ENCODE peak calls at places on chromosomes 11 and 22, in nine cellular contexts. One of them, this sample, is unnamed.

GRCh38 chr22:27879923-27880322 is 39.1 kb downstream of the PITPNB start:
- DNase-seq in stomach: no peak
- DNase-seq in GM23338: peak; percentile 79
- DNase-seq in HepG2: peak; percentile 56
- DNase-seq in sigmoid colon: no peak
- DNase-seq in H1: no peak
- DNase-seq in GM12891: no peak
- DNase-seq in Panc1: no peak
- DNase-seq in suprapubic skin: no peak
- DNase-seq in this sample: no peak

GRCh38 chr22:50062509-50063135 is 4.5 kb upstream of the TTLL8 start:
- DNase-seq in H1: no peak
- DNase-seq in GM12891: no peak
- DNase-seq in HepG2: no peak
- DNase-seq in suprapubic skin: no peak
- DNase-seq in stomach: no peak
- DNase-seq in GM23338: no peak
- DNase-seq in Panc1: no peak
- DNase-seq in sigmoid colon: no peak
- DNase-seq in this sample: no peak

GRCh38 chr22:48800036-48800885 is 1027.4 kb downstream of the BRD1 start:
- DNase-seq in suprapubic skin: peak; percentile 75
- DNase-seq in stomach: no peak
- DNase-seq in Panc1: no peak
- DNase-seq in H1: no peak
- DNase-seq in sigmoid colon: no peak
- DNase-seq in HepG2: no peak
- DNase-seq in GM12891: no peak
- DNase-seq in GM23338: no peak
- DNase-seq in this sample: peak; percentile 61

GRCh38 chr11:19087658-19088057 is 27.1 kb upstream of the MRGPRX2 start:
- DNase-seq in GM23338: no peak
- DNase-seq in stomach: no peak
- DNase-seq in sigmoid colon: no peak
- DNase-seq in Panc1: no peak
- DNase-seq in suprapubic skin: no peak
- DNase-seq in HepG2: no peak
- DNase-seq in GM12891: no peak
- DNase-seq in H1: no peak
- DNase-seq in this sample: no peak

GRCh38 chr22:19522190-19522880 is 1.9 kb downstream of the CLDN5 start:
- DNase-seq in GM12891: no peak
- DNase-seq in GM23338: no peak
- DNase-seq in Panc1: no peak
- DNase-seq in HepG2: no peak
- DNase-seq in H1: no peak
- DNase-seq in stomach: no peak
- DNase-seq in suprapubic skin: peak; percentile 75
- DNase-seq in sigmoid colon: no peak
- DNase-seq in this sample: no peak

GRCh38 chr22:17121235-17122195 is at the start of gene TMEM121B:
- DNase-seq in HepG2: no peak
- DNase-seq in stomach: peak; percentile 50
- DNase-seq in H1: peak; percentile 68
- DNase-seq in GM23338: peak; percentile 98
- DNase-seq in Panc1: no peak
- DNase-seq in sigmoid colon: peak; percentile 76
- DNase-seq in suprapubic skin: no peak
- DNase-seq in GM12891: peak; percentile 46
- DNase-seq in this sample: peak; percentile 86

GRCh38 chr11:20031155-20032001 is 128.9 kb downstream of the DBX1 start:
- DNase-seq in Panc1: no peak
- DNase-seq in stomach: no peak
- DNase-seq in GM23338: peak; percentile 62
- DNase-seq in H1: no peak
- DNase-seq in GM12891: no peak
- DNase-seq in HepG2: peak; percentile 87
- DNase-seq in suprapubic skin: no peak
- DNase-seq in sigmoid colon: no peak
- DNase-seq in this sample: no peak

GRCh38 chr22:45441158-45441557 is 27.7 kb downstream of the RIBC2 start:
- DNase-seq in GM12891: peak; percentile 41
- DNase-seq in stomach: peak; percentile 35
- DNase-seq in suprapubic skin: no peak
- DNase-seq in sigmoid colon: peak; percentile 84
- DNase-seq in HepG2: peak; percentile 71
- DNase-seq in GM23338: peak; percentile 77
- DNase-seq in H1: no peak
- DNase-seq in Panc1: peak; percentile 17
- DNase-seq in this sample: no peak

GRCh38 chr22:44394246-44395115 is 81.7 kb upstream of the SHISAL1 start:
- DNase-seq in HepG2: no peak
- DNase-seq in stomach: no peak
- DNase-seq in GM12891: no peak
- DNase-seq in H1: no peak
- DNase-seq in suprapubic skin: peak; percentile 70
- DNase-seq in GM23338: no peak
- DNase-seq in sigmoid colon: peak; percentile 11
- DNase-seq in Panc1: no peak
- DNase-seq in this sample: peak; percentile 49

GRCh38 chr11:62445314-62445740 is 26.5 kb downstream of the SCGB1A1 start:
- DNase-seq in suprapubic skin: no peak
- DNase-seq in GM23338: no peak
- DNase-seq in HepG2: no peak
- DNase-seq in H1: no peak
- DNase-seq in stomach: peak; percentile 53
- DNase-seq in GM12891: no peak
- DNase-seq in Panc1: no peak
- DNase-seq in sigmoid colon: peak; percentile 91
- DNase-seq in this sample: no peak

GRCh38 chr22:43151251-43152000 is at the start of gene TSPO:
- DNase-seq in GM12891: no peak
- DNase-seq in sigmoid colon: peak; percentile 90
- DNase-seq in HepG2: no peak
- DNase-seq in H1: no peak
- DNase-seq in stomach: peak; percentile 86
- DNase-seq in GM23338: peak; percentile 57
- DNase-seq in suprapubic skin: peak; percentile 88
- DNase-seq in Panc1: no peak
- DNase-seq in this sample: peak; percentile 95

GRCh38 chr11:86641537-86642270 is 30.7 kb downstream of the ME3 start:
- DNase-seq in Panc1: no peak
- DNase-seq in HepG2: no peak
- DNase-seq in GM12891: no peak
- DNase-seq in suprapubic skin: no peak
- DNase-seq in stomach: no peak
- DNase-seq in GM23338: no peak
- DNase-seq in sigmoid colon: no peak
- DNase-seq in H1: no peak
- DNase-seq in this sample: no peak

GRCh38 chr11:5767056-5767455 is 13.0 kb downstream of the OR52N4 start:
- DNase-seq in HepG2: no peak
- DNase-seq in GM12891: no peak
- DNase-seq in stomach: no peak
- DNase-seq in H1: no peak
- DNase-seq in suprapubic skin: no peak
- DNase-seq in Panc1: no peak
- DNase-seq in GM23338: no peak
- DNase-seq in sigmoid colon: no peak
- DNase-seq in this sample: no peak

GRCh38 chr11:134677338-134677948 is 265.4 kb upstream of the B3GAT1 start:
- DNase-seq in GM12891: no peak
- DNase-seq in suprapubic skin: peak; percentile 37
- DNase-seq in stomach: no peak
- DNase-seq in sigmoid colon: peak; percentile 46
- DNase-seq in Panc1: no peak
- DNase-seq in HepG2: no peak
- DNase-seq in H1: no peak
- DNase-seq in GM23338: no peak
- DNase-seq in this sample: peak; percentile 40

GRCh38 chr22:32205974-32206773 is 1.3 kb upstream of the RFPL2 start:
- DNase-seq in HepG2: no peak
- DNase-seq in H1: no peak
- DNase-seq in Panc1: no peak
- DNase-seq in sigmoid colon: no peak
- DNase-seq in GM23338: peak; percentile 60
- DNase-seq in stomach: no peak
- DNase-seq in suprapubic skin: no peak
- DNase-seq in GM12891: no peak
- DNase-seq in this sample: no peak

GRCh38 chr22:32203181-32204105 is 1.4 kb downstream of the RFPL2 start:
- DNase-seq in GM12891: no peak
- DNase-seq in H1: no peak
- DNase-seq in Panc1: no peak
- DNase-seq in suprapubic skin: no peak
- DNase-seq in sigmoid colon: no peak
- DNase-seq in HepG2: no peak
- DNase-seq in stomach: no peak
- DNase-seq in GM23338: peak; percentile 39
- DNase-seq in this sample: no peak

GRCh38 chr22:32206774-32207758 is 2.2 kb upstream of the RFPL2 start:
- DNase-seq in Panc1: peak; percentile 27
- DNase-seq in GM12891: no peak
- DNase-seq in stomach: peak; percentile 51
- DNase-seq in H1: no peak
- DNase-seq in suprapubic skin: no peak
- DNase-seq in HepG2: peak; percentile 41
- DNase-seq in sigmoid colon: no peak
- DNase-seq in GM23338: peak; percentile 86
- DNase-seq in this sample: peak; percentile 76

GRCh38 chr22:32204211-32204855 is 540 bp downstream of the RFPL2 start:
- DNase-seq in GM12891: no peak
- DNase-seq in GM23338: peak; percentile 63
- DNase-seq in suprapubic skin: no peak
- DNase-seq in stomach: no peak
- DNase-seq in sigmoid colon: no peak
- DNase-seq in Panc1: no peak
- DNase-seq in H1: no peak
- DNase-seq in HepG2: peak; percentile 9
- DNase-seq in this sample: no peak

DNA sequence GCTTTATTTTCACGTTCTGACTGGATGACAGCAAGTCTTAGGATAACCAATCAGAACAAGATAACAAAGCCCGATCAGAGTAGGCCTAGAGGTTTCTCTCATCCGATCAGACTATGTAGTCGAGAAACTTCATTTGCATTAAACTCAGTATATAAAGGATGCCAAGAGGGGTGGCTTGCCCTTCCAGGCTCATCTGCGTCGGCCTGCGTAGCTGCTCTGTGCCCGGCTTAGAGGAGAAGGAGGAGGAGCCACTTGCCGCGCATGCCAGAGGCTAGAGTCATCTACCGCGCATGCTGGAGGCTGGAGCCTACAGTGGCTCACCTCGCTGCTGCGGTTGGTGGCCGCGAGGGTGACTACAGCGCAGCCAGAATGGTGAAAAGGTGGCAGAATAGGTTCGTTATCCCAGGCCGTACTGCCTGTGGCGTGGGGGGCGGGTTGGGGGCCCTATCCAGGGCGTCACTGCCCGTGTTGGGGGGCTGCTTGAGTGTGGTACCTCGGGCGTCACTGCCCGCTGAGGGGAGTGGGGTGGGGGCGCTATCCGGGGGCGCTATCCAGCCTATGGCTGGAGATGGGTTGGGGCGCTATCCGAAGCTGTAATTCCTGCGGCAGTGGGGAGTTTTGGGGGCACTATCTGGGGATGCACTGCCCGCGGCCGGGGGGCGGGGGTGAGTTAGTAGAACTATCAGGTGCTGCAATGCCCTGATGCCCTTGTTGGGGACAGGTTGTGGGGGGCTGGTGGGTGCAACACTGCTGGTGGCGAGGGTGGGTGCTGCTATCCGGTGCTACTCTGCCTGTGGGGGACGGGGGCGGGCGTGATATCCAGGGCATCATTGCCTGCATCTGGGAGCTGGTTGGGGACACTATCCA is at the start of gene RFPL2:
- DNase-seq in stomach: no peak
- DNase-seq in HepG2: peak; percentile 61
- DNase-seq in H1: no peak
- DNase-seq in GM12891: no peak
- DNase-seq in Panc1: peak; percentile 42
- DNase-seq in GM23338: peak; percentile 92
- DNase-seq in suprapubic skin: no peak
- DNase-seq in sigmoid colon: no peak
- DNase-seq in this sample: no peak
- TF ChIP-seq POLR2AphosphoS5 in stomach: no peak
- TF ChIP-seq POLR2AphosphoS5 in HepG2: peak; percentile 27
- TF ChIP-seq POLR2AphosphoS5 in H1: no peak
- TF ChIP-seq POLR2AphosphoS5 in GM12891: no peak
- TF ChIP-seq POLR2AphosphoS5 in Panc1: no peak
- TF ChIP-seq POLR2AphosphoS5 in GM23338: no peak
- TF ChIP-seq POLR2AphosphoS5 in suprapubic skin: no peak
- TF ChIP-seq POLR2AphosphoS5 in sigmoid colon: no peak
- TF ChIP-seq POLR2AphosphoS5 in this sample: no peak

GRCh38 chr22:38860291-38861169 is 11.5 kb downstream of the CBX6 start:
- DNase-seq in Panc1: no peak
- DNase-seq in suprapubic skin: no peak
- DNase-seq in H1: no peak
- DNase-seq in GM23338: peak; percentile 57
- DNase-seq in sigmoid colon: peak; percentile 68
- DNase-seq in stomach: no peak
- DNase-seq in GM12891: no peak
- DNase-seq in HepG2: peak; percentile 38
- DNase-seq in this sample: no peak
- TF ChIP-seq POLR2AphosphoS5 in Panc1: peak; percentile 31
- TF ChIP-seq POLR2AphosphoS5 in suprapubic skin: no peak
- TF ChIP-seq POLR2AphosphoS5 in H1: no peak
- TF ChIP-seq POLR2AphosphoS5 in GM23338: no peak
- TF ChIP-seq POLR2AphosphoS5 in sigmoid colon: no peak
- TF ChIP-seq POLR2AphosphoS5 in stomach: no peak
- TF ChIP-seq POLR2AphosphoS5 in GM12891: peak; percentile 67
- TF ChIP-seq POLR2AphosphoS5 in HepG2: no peak
- TF ChIP-seq POLR2AphosphoS5 in this sample: peak; percentile 34

GRCh38 chr11:71433648-71434450 is 14.3 kb downstream of the DHCR7 start:
- DNase-seq in stomach: peak; percentile 84
- DNase-seq in suprapubic skin: peak; percentile 90
- DNase-seq in sigmoid colon: no peak
- DNase-seq in H1: no peak
- DNase-seq in HepG2: peak; percentile 68
- DNase-seq in GM23338: no peak
- DNase-seq in Panc1: no peak
- DNase-seq in GM12891: no peak
- DNase-seq in this sample: no peak
- TF ChIP-seq POLR2AphosphoS5 in stomach: no peak
- TF ChIP-seq POLR2AphosphoS5 in suprapubic skin: no peak
- TF ChIP-seq POLR2AphosphoS5 in sigmoid colon: peak; percentile 18
- TF ChIP-seq POLR2AphosphoS5 in H1: no peak
- TF ChIP-seq POLR2AphosphoS5 in HepG2: no peak
- TF ChIP-seq POLR2AphosphoS5 in GM23338: no peak
- TF ChIP-seq POLR2AphosphoS5 in Panc1: no peak
- TF ChIP-seq POLR2AphosphoS5 in GM12891: no peak
- TF ChIP-seq POLR2AphosphoS5 in this sample: no peak

DNA sequence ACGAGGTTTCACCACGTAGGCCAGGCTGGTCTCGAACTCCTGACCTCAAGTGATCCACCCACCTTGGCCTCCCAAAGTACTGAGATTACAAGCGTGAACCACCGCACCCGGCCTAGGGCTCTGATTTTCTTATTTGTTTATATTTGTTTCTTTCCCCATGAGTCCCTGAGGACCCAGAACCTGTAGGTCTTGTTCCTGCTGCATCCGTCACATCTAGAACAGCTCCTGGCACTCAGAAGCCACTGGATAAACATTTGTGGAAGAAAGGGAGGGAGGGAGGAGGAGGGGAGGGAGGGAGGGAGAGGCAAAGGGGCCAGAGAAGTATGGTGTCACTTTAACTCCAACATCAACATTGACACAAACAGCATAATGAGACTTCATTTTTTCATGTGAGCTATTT is 67.7 kb downstream of the CELSR1 start:
- DNase-seq in H1: no peak
- DNase-seq in GM23338: no peak
- DNase-seq in suprapubic skin: no peak
- DNase-seq in Panc1: no peak
- DNase-seq in HepG2: peak; percentile 34
- DNase-seq in GM12891: no peak
- DNase-seq in stomach: peak; percentile 67
- DNase-seq in sigmoid colon: no peak
- DNase-seq in this sample: no peak
- TF ChIP-seq POLR2AphosphoS5 in H1: no peak
- TF ChIP-seq POLR2AphosphoS5 in GM23338: no peak
- TF ChIP-seq POLR2AphosphoS5 in suprapubic skin: no peak
- TF ChIP-seq POLR2AphosphoS5 in Panc1: no peak
- TF ChIP-seq POLR2AphosphoS5 in HepG2: no peak
- TF ChIP-seq POLR2AphosphoS5 in GM12891: no peak
- TF ChIP-seq POLR2AphosphoS5 in stomach: no peak
- TF ChIP-seq POLR2AphosphoS5 in sigmoid colon: no peak
- TF ChIP-seq POLR2AphosphoS5 in this sample: no peak

This sample was measured in spleen.